ENCODE peak calls at places on chromosomes 6 and 20, in nine cellular contexts. One of them, this sample, is unnamed.

GRCh38 chr6:4732691-4733315 is 43.4 kb upstream of the CDYL start:
- DNase-seq in aorta: peak
- DNase-seq in SJSA1: peak
- DNase-seq in HT1080: peak
- DNase-seq in AG09309: peak
- DNase-seq in SW480: peak
- DNase-seq in erythroblast: peak
- DNase-seq in K562: peak
- DNase-seq in sciatic nerve: no peak
- DNase-seq in this sample: peak

GRCh38 chr20:53002786-53003185 is 30.6 kb downstream of the TSHZ2 start:
- DNase-seq in aorta: no peak
- DNase-seq in SJSA1: no peak
- DNase-seq in HT1080: no peak
- DNase-seq in AG09309: no peak
- DNase-seq in SW480: no peak
- DNase-seq in erythroblast: no peak
- DNase-seq in K562: no peak
- DNase-seq in sciatic nerve: no peak
- DNase-seq in this sample: no peak

GRCh38 chr6:170023620-170024521 is 267.0 kb downstream of the DLL1 start:
- DNase-seq in aorta: peak
- DNase-seq in SJSA1: no peak
- DNase-seq in HT1080: no peak
- DNase-seq in AG09309: no peak
- DNase-seq in SW480: no peak
- DNase-seq in erythroblast: no peak
- DNase-seq in K562: no peak
- DNase-seq in sciatic nerve: peak
- DNase-seq in this sample: no peak

GRCh38 chr6:21396313-21396712 is 197.2 kb upstream of the SOX4 start:
- DNase-seq in aorta: no peak
- DNase-seq in SJSA1: no peak
- DNase-seq in HT1080: peak
- DNase-seq in AG09309: peak
- DNase-seq in SW480: peak
- DNase-seq in erythroblast: no peak
- DNase-seq in K562: no peak
- DNase-seq in sciatic nerve: no peak
- DNase-seq in this sample: no peak

GRCh38 chr6:52815167-52816092 is 11.8 kb upstream of the GSTA1 start:
- DNase-seq in aorta: no peak
- DNase-seq in SJSA1: peak
- DNase-seq in HT1080: peak
- DNase-seq in AG09309: no peak
- DNase-seq in SW480: peak
- DNase-seq in erythroblast: peak
- DNase-seq in K562: peak
- DNase-seq in sciatic nerve: no peak
- DNase-seq in this sample: peak

GRCh38 chr20:38117635-38118034 is 47.4 kb downstream of the TGM2 start:
- DNase-seq in aorta: no peak
- DNase-seq in SJSA1: peak
- DNase-seq in HT1080: peak
- DNase-seq in AG09309: no peak
- DNase-seq in SW480: peak
- DNase-seq in erythroblast: no peak
- DNase-seq in K562: no peak
- DNase-seq in sciatic nerve: no peak
- DNase-seq in this sample: peak

GRCh38 chr6:156658186-156658585 is 119.0 kb upstream of the ARID1B start:
- DNase-seq in aorta: no peak
- DNase-seq in SJSA1: no peak
- DNase-seq in HT1080: no peak
- DNase-seq in AG09309: peak
- DNase-seq in SW480: no peak
- DNase-seq in erythroblast: no peak
- DNase-seq in K562: no peak
- DNase-seq in sciatic nerve: no peak
- DNase-seq in this sample: no peak

GRCh38 chr6:1079525-1079924 is 232.4 kb upstream of the FOXQ1 start:
- DNase-seq in aorta: no peak
- DNase-seq in SJSA1: no peak
- DNase-seq in HT1080: no peak
- DNase-seq in AG09309: no peak
- DNase-seq in SW480: no peak
- DNase-seq in erythroblast: no peak
- DNase-seq in K562: no peak
- DNase-seq in sciatic nerve: no peak
- DNase-seq in this sample: no peak

GRCh38 chr6:144335315-144335861 is 50.3 kb downstream of the UTRN start:
- DNase-seq in aorta: no peak
- DNase-seq in SJSA1: no peak
- DNase-seq in HT1080: no peak
- DNase-seq in AG09309: no peak
- DNase-seq in SW480: no peak
- DNase-seq in erythroblast: no peak
- DNase-seq in K562: no peak
- DNase-seq in sciatic nerve: no peak
- DNase-seq in this sample: no peak

GRCh38 chr6:18379376-18380117 is 7.6 kb upstream of the RNF144B start:
- DNase-seq in aorta: no peak
- DNase-seq in SJSA1: no peak
- DNase-seq in HT1080: no peak
- DNase-seq in AG09309: no peak
- DNase-seq in SW480: no peak
- DNase-seq in erythroblast: no peak
- DNase-seq in K562: no peak
- DNase-seq in sciatic nerve: no peak
- DNase-seq in this sample: no peak

GRCh38 chr6:11732036-11732545 is 46.5 kb downstream of the ADTRP start:
- DNase-seq in aorta: peak
- DNase-seq in SJSA1: no peak
- DNase-seq in HT1080: peak
- DNase-seq in AG09309: peak
- DNase-seq in SW480: no peak
- DNase-seq in erythroblast: peak
- DNase-seq in K562: no peak
- DNase-seq in sciatic nerve: peak
- DNase-seq in this sample: no peak

GRCh38 chr20:44720617-44720993 is 5.4 kb downstream of the CCN5 start:
- DNase-seq in aorta: peak
- DNase-seq in SJSA1: peak
- DNase-seq in HT1080: peak
- DNase-seq in AG09309: no peak
- DNase-seq in SW480: peak
- DNase-seq in erythroblast: no peak
- DNase-seq in K562: no peak
- DNase-seq in sciatic nerve: no peak
- DNase-seq in this sample: peak

GRCh38 chr20:52235129-52235528 is 43.5 kb upstream of the ZFP64 start:
- DNase-seq in aorta: no peak
- DNase-seq in SJSA1: no peak
- DNase-seq in HT1080: no peak
- DNase-seq in AG09309: no peak
- DNase-seq in SW480: no peak
- DNase-seq in erythroblast: no peak
- DNase-seq in K562: no peak
- DNase-seq in sciatic nerve: no peak
- DNase-seq in this sample: no peak

GRCh38 chr6:47680056-47680455 is 18.3 kb upstream of the ADGRF4 start:
- DNase-seq in aorta: no peak
- DNase-seq in SJSA1: no peak
- DNase-seq in HT1080: no peak
- DNase-seq in AG09309: no peak
- DNase-seq in SW480: no peak
- DNase-seq in erythroblast: no peak
- DNase-seq in K562: no peak
- DNase-seq in sciatic nerve: no peak
- DNase-seq in this sample: no peak

GRCh38 chr6:156197513-156197912 is 579.7 kb upstream of the ARID1B start:
- DNase-seq in aorta: no peak
- DNase-seq in SJSA1: no peak
- DNase-seq in HT1080: no peak
- DNase-seq in AG09309: no peak
- DNase-seq in SW480: no peak
- DNase-seq in erythroblast: no peak
- DNase-seq in K562: no peak
- DNase-seq in sciatic nerve: no peak
- DNase-seq in this sample: no peak

GRCh38 chr6:157343732-157344131 is 20.4 kb upstream of the TMEM242 start:
- DNase-seq in aorta: no peak
- DNase-seq in SJSA1: no peak
- DNase-seq in HT1080: no peak
- DNase-seq in AG09309: no peak
- DNase-seq in SW480: no peak
- DNase-seq in erythroblast: no peak
- DNase-seq in K562: no peak
- DNase-seq in sciatic nerve: no peak
- DNase-seq in this sample: no peak

GRCh38 chr6:141195251-141195832 is 937.4 kb upstream of the GJE1 start:
- DNase-seq in aorta: no peak
- DNase-seq in SJSA1: no peak
- DNase-seq in HT1080: no peak
- DNase-seq in AG09309: no peak
- DNase-seq in SW480: no peak
- DNase-seq in erythroblast: peak
- DNase-seq in K562: no peak
- DNase-seq in sciatic nerve: no peak
- DNase-seq in this sample: no peak

GRCh38 chr6:150410906-150411305 is 42.1 kb downstream of the IYD start:
- DNase-seq in aorta: no peak
- DNase-seq in SJSA1: no peak
- DNase-seq in HT1080: no peak
- DNase-seq in AG09309: no peak
- DNase-seq in SW480: no peak
- DNase-seq in erythroblast: no peak
- DNase-seq in K562: no peak
- DNase-seq in sciatic nerve: no peak
- DNase-seq in this sample: no peak

GRCh38 chr6:137883400-137883888 is 16.4 kb downstream of the TNFAIP3 start:
- DNase-seq in aorta: no peak
- DNase-seq in SJSA1: no peak
- DNase-seq in HT1080: no peak
- DNase-seq in AG09309: no peak
- DNase-seq in SW480: no peak
- DNase-seq in erythroblast: no peak
- DNase-seq in K562: no peak
- DNase-seq in sciatic nerve: no peak
- DNase-seq in this sample: no peak

GRCh38 chr6:166307981-166308768 is at the start of gene PRR18:
- DNase-seq in aorta: no peak
- DNase-seq in SJSA1: no peak
- DNase-seq in HT1080: no peak
- DNase-seq in AG09309: no peak
- DNase-seq in SW480: peak
- DNase-seq in erythroblast: no peak
- DNase-seq in K562: no peak
- DNase-seq in sciatic nerve: no peak
- DNase-seq in this sample: no peak

GRCh38 chr20:36461600-36462439 is 79.5 kb upstream of the MYL9 start:
- DNase-seq in aorta: peak
- DNase-seq in SJSA1: peak
- DNase-seq in HT1080: no peak
- DNase-seq in AG09309: no peak
- DNase-seq in SW480: peak
- DNase-seq in erythroblast: no peak
- DNase-seq in K562: peak
- DNase-seq in sciatic nerve: peak
- DNase-seq in this sample: no peak

GRCh38 chr6:3455490-3456394 is 1.1 kb downstream of the SLC22A23 start:
- DNase-seq in aorta: peak
- DNase-seq in SJSA1: no peak
- DNase-seq in HT1080: peak
- DNase-seq in AG09309: no peak
- DNase-seq in SW480: peak
- DNase-seq in erythroblast: peak
- DNase-seq in K562: peak
- DNase-seq in sciatic nerve: no peak
- DNase-seq in this sample: no peak

GRCh38 chr20:58389324-58389967 is 417 bp downstream of the VAPB start:
- DNase-seq in aorta: peak
- DNase-seq in SJSA1: peak
- DNase-seq in HT1080: peak
- DNase-seq in AG09309: no peak
- DNase-seq in SW480: peak
- DNase-seq in erythroblast: peak
- DNase-seq in K562: peak
- DNase-seq in sciatic nerve: peak
- DNase-seq in this sample: no peak

GRCh38 chr6:115667478-115667996 is 393.2 kb downstream of the FRK start:
- DNase-seq in aorta: no peak
- DNase-seq in SJSA1: no peak
- DNase-seq in HT1080: no peak
- DNase-seq in AG09309: no peak
- DNase-seq in SW480: no peak
- DNase-seq in erythroblast: no peak
- DNase-seq in K562: no peak
- DNase-seq in sciatic nerve: no peak
- DNase-seq in this sample: no peak

GRCh38 chr20:47648943-47649342 is 136.3 kb downstream of the SULF2 start:
- DNase-seq in aorta: no peak
- DNase-seq in SJSA1: no peak
- DNase-seq in HT1080: no peak
- DNase-seq in AG09309: no peak
- DNase-seq in SW480: no peak
- DNase-seq in erythroblast: no peak
- DNase-seq in K562: no peak
- DNase-seq in sciatic nerve: no peak
- DNase-seq in this sample: no peak

GRCh38 chr20:49501917-49502316 is 19.4 kb upstream of the KCNB1 start:
- DNase-seq in aorta: no peak
- DNase-seq in SJSA1: no peak
- DNase-seq in HT1080: peak
- DNase-seq in AG09309: no peak
- DNase-seq in SW480: no peak
- DNase-seq in erythroblast: peak
- DNase-seq in K562: peak
- DNase-seq in sciatic nerve: no peak
- DNase-seq in this sample: peak

GRCh38 chr20:61901421-61902212 is 164.1 kb downstream of the TAF4 start:
- DNase-seq in aorta: no peak
- DNase-seq in SJSA1: no peak
- DNase-seq in HT1080: peak
- DNase-seq in AG09309: no peak
- DNase-seq in SW480: peak
- DNase-seq in erythroblast: no peak
- DNase-seq in K562: no peak
- DNase-seq in sciatic nerve: no peak
- DNase-seq in this sample: no peak

GRCh38 chr6:109292983-109293586 is 89.2 kb downstream of the CD164 start:
- DNase-seq in aorta: no peak
- DNase-seq in SJSA1: no peak
- DNase-seq in HT1080: no peak
- DNase-seq in AG09309: no peak
- DNase-seq in SW480: no peak
- DNase-seq in erythroblast: no peak
- DNase-seq in K562: no peak
- DNase-seq in sciatic nerve: no peak
- DNase-seq in this sample: no peak

GRCh38 chr6:33142501-33142900 is 49.8 kb downstream of the COL11A2 start:
- DNase-seq in aorta: no peak
- DNase-seq in SJSA1: no peak
- DNase-seq in HT1080: no peak
- DNase-seq in AG09309: no peak
- DNase-seq in SW480: no peak
- DNase-seq in erythroblast: no peak
- DNase-seq in K562: no peak
- DNase-seq in sciatic nerve: no peak
- DNase-seq in this sample: no peak

GRCh38 chr6:2109796-2110195 is 135.6 kb downstream of the GMDS start:
- DNase-seq in aorta: no peak
- DNase-seq in SJSA1: no peak
- DNase-seq in HT1080: no peak
- DNase-seq in AG09309: no peak
- DNase-seq in SW480: no peak
- DNase-seq in erythroblast: no peak
- DNase-seq in K562: no peak
- DNase-seq in sciatic nerve: no peak
- DNase-seq in this sample: no peak

GRCh38 chr6:404685-405423 is 13.3 kb downstream of the IRF4 start:
- DNase-seq in aorta: no peak
- DNase-seq in SJSA1: no peak
- DNase-seq in HT1080: no peak
- DNase-seq in AG09309: no peak
- DNase-seq in SW480: no peak
- DNase-seq in erythroblast: no peak
- DNase-seq in K562: no peak
- DNase-seq in sciatic nerve: no peak
- DNase-seq in this sample: no peak

This sample was measured in SW 1271.